ENCODE peak calls at places on chromosome 20, in seven cellular contexts. U is CD8-positive, alpha-beta memory T cell; N is psoas muscle; L is hepatocyte; K is CD4-positive, CD25-positive, alpha-beta regulatory T cell; X is left ventricle myocardium inferior; Q is vagina. O is an unnamed sample.

GRCh38 chr20:57147185-57147584 is 119.3 kb downstream of the BMP7 start:
- DNase-seq in Q (no peak), N (no peak), L (no peak), X (no peak), U (no peak), K (no peak), O (peak; percentile 45)

GRCh38 chr20:3190681-3191111 is 13.8 kb downstream of the DDRGK1 start:
- DNase-seq in U (no peak), K (no peak), X (no peak), L (no peak), N (peak; percentile 35), Q (no peak), O (no peak)

GRCh38 chr20:62961799-62962198 is 9.3 kb downstream of the SLC17A9 start:
- DNase-seq in U (no peak), X (no peak), N (no peak), L (no peak), Q (no peak), K (no peak), O (no peak)

GRCh38 chr20:1802385-1803215 is 92.6 kb upstream of the SIRPA start:
- DNase-seq in U (no peak), L (peak; percentile 86), X (peak; percentile 65), N (peak; percentile 82), Q (peak; percentile 86), K (peak; percentile 46), O (peak; percentile 83)

GRCh38 chr20:9147553-9148024 is 78.7 kb downstream of the PLCB4 start:
- DNase-seq in U (no peak), L (peak; percentile 6), N (no peak), K (no peak), X (no peak), Q (no peak), O (no peak)

GRCh38 chr20:62485062-62485700 is 9.4 kb upstream of the GATA5 start:
- DNase-seq in Q (no peak), L (peak; percentile 92), X (no peak), U (no peak), K (no peak), N (no peak), O (no peak)

GRCh38 chr20:19099586-19100555 is 112.6 kb upstream of the SLC24A3 start:
- DNase-seq in K (no peak), U (no peak), N (no peak), L (peak; percentile 14), Q (no peak), X (no peak), O (no peak)

GRCh38 chr20:19813839-19814238 is 55.8 kb downstream of the RIN2 start:
- DNase-seq in K (no peak), N (no peak), Q (no peak), X (no peak), U (no peak), L (no peak), O (no peak)

GRCh38 chr20:2984956-2985661 is 58.3 kb upstream of the GNRH2 start:
- DNase-seq in L (peak; percentile 9), U (no peak), K (no peak), Q (no peak), X (no peak), N (no peak), O (no peak)

DNA sequence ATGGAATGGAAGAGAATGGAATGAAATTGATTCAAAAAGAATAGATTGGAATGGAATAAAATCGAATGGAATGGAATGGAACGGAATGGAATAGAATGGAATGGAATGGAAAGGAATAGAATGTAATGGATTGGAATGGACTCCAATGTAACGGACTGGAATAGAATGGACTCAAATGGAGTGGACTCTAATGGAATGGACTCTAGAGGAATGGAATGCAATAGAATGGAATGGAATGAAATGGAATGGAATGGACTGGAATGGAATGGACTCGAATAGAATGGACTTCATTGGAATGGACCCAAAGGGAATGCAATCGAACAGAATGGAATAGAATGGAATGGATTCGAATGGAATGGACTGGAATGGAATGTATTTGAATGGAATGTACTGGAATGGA is 19.7 kb upstream of the DEFB115 start:
- DNase-seq in Q (no peak), L (no peak), X (no peak), U (no peak), N (no peak), K (no peak), O (no peak)
- H3K9me3 ChIP-seq in Q (peaks cover 11% of the 10 kb centered on the region), L (peaks cover 59% of the 10 kb centered on the region), X (peaks cover 100% of the 10 kb centered on the region), U (peaks cover 28% of the 10 kb centered on the region), N (peaks cover 60% of the 10 kb centered on the region), K (peaks cover 84% of the 10 kb centered on the region), O (peaks cover 82% of the 10 kb centered on the region)

GRCh38 chr20:10682939-10683338 is 9.1 kb upstream of the JAG1 start:
- DNase-seq in K (no peak), L (no peak), X (no peak), Q (no peak), U (no peak), N (no peak), O (no peak)
- H3K9me3 ChIP-seq in K (no peaks in the 10 kb centered on the region), L (no peaks in the 10 kb centered on the region), X (peaks cover 9% of the 10 kb centered on the region), Q (no peaks in the 10 kb centered on the region), U (no peaks in the 10 kb centered on the region), N (no peaks in the 10 kb centered on the region), O (no peaks in the 10 kb centered on the region)

DNA sequence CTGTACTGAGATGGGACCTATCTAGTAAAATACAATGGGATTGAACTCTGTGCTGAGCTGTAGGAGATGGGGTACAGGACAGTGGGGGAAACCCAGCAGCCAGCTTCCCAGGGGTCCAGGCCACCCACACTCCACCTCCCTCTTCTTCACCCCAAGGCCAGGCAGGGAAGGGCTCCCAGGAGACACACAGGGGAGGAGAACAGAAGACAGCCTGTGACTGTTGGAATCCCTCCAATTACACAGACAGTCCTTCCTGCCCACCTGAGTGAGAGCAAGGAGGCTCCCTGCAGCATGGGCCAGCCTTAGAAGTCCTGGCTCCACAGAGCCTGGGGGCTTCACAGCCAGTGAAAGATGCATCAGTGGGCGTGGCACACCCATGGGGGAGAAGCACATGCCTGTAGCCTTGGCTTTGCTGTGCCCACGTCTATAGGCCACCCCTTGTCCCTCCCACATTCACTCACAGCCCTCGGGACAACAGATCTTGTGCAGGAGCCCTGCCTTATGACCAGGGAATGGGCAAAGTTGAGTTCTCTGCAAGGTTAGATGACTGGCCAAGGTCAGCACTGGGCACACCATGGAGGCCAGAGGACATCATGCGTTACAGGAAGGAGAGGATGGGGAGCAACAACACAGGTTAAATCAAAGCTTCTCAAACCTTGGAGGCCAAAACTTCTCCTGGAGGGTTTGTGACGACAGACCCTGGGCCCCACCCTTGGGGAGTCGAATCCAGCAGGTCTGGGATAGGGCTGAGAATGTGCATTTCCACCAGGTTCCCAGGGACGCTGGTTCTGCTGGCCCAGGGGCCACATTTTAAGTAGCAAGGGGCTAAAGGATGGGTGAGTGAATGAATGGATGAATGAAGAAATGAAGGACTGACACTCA is 12.3 kb upstream of the CST7 start:
- DNase-seq in X (no peak), U (no peak), L (no peak), K (no peak), N (no peak), Q (peak; percentile 71), O (no peak)
- H3K9me3 ChIP-seq in X (peaks cover 18% of the 10 kb centered on the region), U (no peaks in the 10 kb centered on the region), L (no peaks in the 10 kb centered on the region), K (no peaks in the 10 kb centered on the region), N (peaks cover 7% of the 10 kb centered on the region), Q (no peaks in the 10 kb centered on the region), O (no peaks in the 10 kb centered on the region)

GRCh38 chr20:59823456-59823855 is 110.0 kb downstream of the SYCP2 start:
- DNase-seq in N (no peak), Q (no peak), U (no peak), K (no peak), X (no peak), L (no peak), O (no peak)
- H3K9me3 ChIP-seq in N (no peaks in the 10 kb centered on the region), Q (no peaks in the 10 kb centered on the region), U (no peaks in the 10 kb centered on the region), K (no peaks in the 10 kb centered on the region), X (no peaks in the 10 kb centered on the region), L (no peaks in the 10 kb centered on the region), O (no peaks in the 10 kb centered on the region)

O was measured in Karpas-422.